ENCODE peak calls at places on chromosome 5, in seven cellular contexts. R is HepG2, N is HCT116, W is K562, B is GM12878, D is SK-N-SH, C is H1. G is an unnamed sample.

GRCh38 chr5:55668356-55668755 is 43.8 kb downstream of the SLC38A9 start:
- DNase-seq in R (no peak), N (peak; percentile 22), W (no peak), B (no peak), D (no peak), C (no peak), G (peak; percentile 2)

GRCh38 chr5:40364441-40364840 is 315.3 kb upstream of the PTGER4 start:
- DNase-seq in R (no peak), N (no peak), W (no peak), B (no peak), D (no peak), C (no peak), G (no peak)

GRCh38 chr5:54861212-54861894 is 124.0 kb downstream of the ESM1 start:
- DNase-seq in R (no peak), N (no peak), W (no peak), B (no peak), D (no peak), C (no peak), G (no peak)

GRCh38 chr5:74019923-74020322 is 393.9 kb downstream of the ARHGEF28 start:
- DNase-seq in R (no peak), N (no peak), W (no peak), B (no peak), D (no peak), C (no peak), G (no peak)

GRCh38 chr5:131609774-131610173 is 25.3 kb downstream of the RAPGEF6 start:
- DNase-seq in R (peak; percentile 92), N (no peak), W (no peak), B (no peak), D (no peak), C (no peak), G (no peak)

GRCh38 chr5:131795879-131796792 is 681 bp downstream of the FNIP1 start:
- DNase-seq in R (peak; percentile 32), N (no peak), W (peak; percentile 63), B (no peak), D (peak; percentile 68), C (no peak), G (no peak)

GRCh38 chr5:68548959-68549676 is 333.6 kb downstream of the PIK3R1 start:
- DNase-seq in R (peak; percentile 8), N (no peak), W (peak; percentile 61), B (no peak), D (no peak), C (no peak), G (no peak)

GRCh38 chr5:137753227-137753985 is 757 bp downstream of the HNRNPA0 start:
- DNase-seq in R (no peak), N (no peak), W (no peak), B (no peak), D (peak; percentile 48), C (no peak), G (no peak)

GRCh38 chr5:5350101-5350500 is 72.4 kb upstream of the ICE1 start:
- DNase-seq in R (peak; percentile 85), N (no peak), W (peak; percentile 39), B (no peak), D (no peak), C (no peak), G (no peak)

GRCh38 chr5:173498286-173498685 is 118.2 kb downstream of the BOD1 start:
- DNase-seq in R (no peak), N (no peak), W (no peak), B (no peak), D (no peak), C (no peak), G (no peak)

GRCh38 chr5:36777105-36777757 is 99.3 kb upstream of the NIPBL start:
- DNase-seq in R (peak; percentile 27), N (peak; percentile 15), W (peak; percentile 40), B (no peak), D (peak; percentile 48), C (peak; percentile 5), G (peak; percentile 23)

DNA sequence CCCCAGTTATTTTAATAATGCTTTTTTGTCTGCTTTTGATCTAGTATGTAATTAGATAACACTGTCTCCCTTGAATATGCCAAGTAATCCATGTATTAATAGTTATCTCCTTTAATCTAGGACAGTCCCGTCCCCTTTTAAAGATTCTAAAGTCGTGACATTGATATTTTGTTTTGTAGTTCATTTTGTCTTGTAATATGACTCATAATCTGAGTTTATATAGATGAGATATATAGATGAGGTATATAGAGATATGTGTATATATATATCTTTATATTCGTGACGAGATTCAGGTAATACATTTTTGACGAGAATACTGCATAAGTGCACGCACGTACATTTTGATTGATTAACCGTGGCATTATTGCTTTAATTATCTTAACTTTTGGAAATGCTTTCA is 1.6 kb downstream of the SREK1 start:
- DNase-seq in R (no peak), N (no peak), W (no peak), B (no peak), D (no peak), C (no peak), G (no peak)
- H3K4me1 ChIP-seq in R (peaks cover 38% of the 10 kb centered on the region), N (peaks cover 19% of the 10 kb centered on the region), W (no peaks in the 10 kb centered on the region), B (peaks cover 4% of the 10 kb centered on the region), D (peaks cover 10% of the 10 kb centered on the region), C (no peaks in the 10 kb centered on the region), G (no peaks in the 10 kb centered on the region)

GRCh38 chr5:179298181-179298993 is 46.9 kb downstream of the ADAMTS2 start:
- DNase-seq in R (no peak), N (no peak), W (no peak), B (no peak), D (no peak), C (no peak), G (no peak)

GRCh38 chr5:179296150-179296821 is 49.0 kb downstream of the ADAMTS2 start:
- DNase-seq in R (no peak), N (no peak), W (no peak), B (no peak), D (no peak), C (no peak), G (no peak)

GRCh38 chr5:179295778-179296149 is 49.5 kb downstream of the ADAMTS2 start:
- DNase-seq in R (no peak), N (no peak), W (no peak), B (no peak), D (no peak), C (no peak), G (no peak)

GRCh38 chr5:179297026-179297425 is 48.2 kb downstream of the ADAMTS2 start:
- DNase-seq in R (no peak), N (no peak), W (no peak), B (no peak), D (no peak), C (no peak), G (no peak)

GRCh38 chr5:179297486-179298180 is 47.6 kb downstream of the ADAMTS2 start:
- DNase-seq in R (no peak), N (no peak), W (no peak), B (no peak), D (no peak), C (no peak), G (no peak)
- TF ChIP-seq YY1 in R (no peak), N (no peak), W (no peak), B (no peak), D (no peak), C (no peak), G (no peak)

GRCh38 chr5:41508696-41509398 is 1.6 kb downstream of the PLCXD3 start:
- DNase-seq in R (no peak), N (no peak), W (no peak), B (no peak), D (peak; percentile 44), C (no peak), G (no peak)

GRCh38 chr5:41511241-41511640 is 840 bp upstream of the PLCXD3 start:
- DNase-seq in R (no peak), N (no peak), W (no peak), B (no peak), D (peak; percentile 19), C (no peak), G (no peak)

GRCh38 chr5:41508186-41508585 is 2.2 kb downstream of the PLCXD3 start:
- DNase-seq in R (no peak), N (no peak), W (no peak), B (no peak), D (no peak), C (no peak), G (no peak)

GRCh38 chr5:41509399-41510175 is 814 bp downstream of the PLCXD3 start:
- DNase-seq in R (no peak), N (no peak), W (no peak), B (no peak), D (peak; percentile 53), C (no peak), G (no peak)

GRCh38 chr5:41510176-41510831 is at the start of gene PLCXD3:
- DNase-seq in R (no peak), N (no peak), W (no peak), B (no peak), D (peak; percentile 69), C (no peak), G (no peak)
- H3K4me3 ChIP-seq in R (no peak within 1 kb of the TSS), N (no peak within 1 kb of the TSS), W (no peak within 1 kb of the TSS), B (no peak within 1 kb of the TSS), D (peak within 1 kb of the TSS; percentile 71), C (peak within 1 kb of the TSS; percentile 58), G (peak within 1 kb of the TSS; percentile 51)

GRCh38 chr5:52805614-52806013 is 17.9 kb downstream of the ITGA1 start:
- DNase-seq in R (no peak), N (no peak), W (no peak), B (no peak), D (no peak), C (no peak), G (no peak)
- H3K4me1 ChIP-seq in R (peaks cover 65% of the 10 kb centered on the region), N (peaks cover 24% of the 10 kb centered on the region), W (peaks cover 3% of the 10 kb centered on the region), B (peaks cover 3% of the 10 kb centered on the region), D (peaks cover 25% of the 10 kb centered on the region), C (peaks cover 3% of the 10 kb centered on the region), G (peaks cover under 1% of the 10 kb centered on the region)

GRCh38 chr5:143977891-143978448 is 166.0 kb downstream of the HMHB1 start:
- DNase-seq in R (no peak), N (no peak), W (no peak), B (no peak), D (no peak), C (no peak), G (no peak)
- TF ChIP-seq YY1 in R (no peak), N (no peak), W (no peak), B (no peak), D (no peak), C (no peak), G (no peak)

GRCh38 chr5:171630670-171631065 is 154.9 kb upstream of the SMIM23 start:
- DNase-seq in R (no peak), N (no peak), W (no peak), B (no peak), D (no peak), C (no peak), G (no peak)
- H3K4me3 ChIP-seq in R (no peak overlapping the region), N (no peak overlapping the region), W (no peak overlapping the region), B (no peak overlapping the region), D (no peak overlapping the region), C (no peak overlapping the region), G (no peak overlapping the region)

GRCh38 chr5:143350790-143351603 is 52.5 kb downstream of the NR3C1 start:
- DNase-seq in R (no peak), N (peak; percentile 27), W (no peak), B (no peak), D (no peak), C (no peak), G (no peak)
- H3K4me1 ChIP-seq in R (peaks cover 53% of the 10 kb centered on the region), N (peaks cover 41% of the 10 kb centered on the region), W (peaks cover 2% of the 10 kb centered on the region), B (peaks cover 68% of the 10 kb centered on the region), D (peaks cover 2% of the 10 kb centered on the region), C (no peaks in the 10 kb centered on the region), G (no peaks in the 10 kb centered on the region)

GRCh38 chr5:84430863-84431663 is 46.4 kb upstream of the EDIL3 start:
- DNase-seq in R (no peak), N (no peak), W (no peak), B (no peak), D (no peak), C (no peak), G (no peak)
- TF ChIP-seq YY1 in R (no peak), N (no peak), W (no peak), B (no peak), D (no peak), C (no peak), G (no peak)

G was measured in NT2/D1.